ENCODE peak calls at places on chromosome X, in five cellular contexts. J is HCT116, E is HepG2, P is HL-60, I is SK-N-SH. B is an unnamed sample.

GRCh38 chrX:10726647-10727046 is 106.3 kb upstream of the MID1 start:
- DNase-seq in E (no peak), J (no peak), P (no peak), I (no peak), B (no peak)

GRCh38 chrX:53442322-53442631 is 8.1 kb upstream of the HSD17B10 start:
- DNase-seq in J (no peak), E (no peak), I (no peak), P (peak; percentile 82), B (no peak)

GRCh38 chrX:27086221-27086620 is 376.9 kb downstream of the PPP4R3C start:
- DNase-seq in P (no peak), J (no peak), E (no peak), I (no peak), B (no peak)

GRCh38 chrX:146907391-146908240 is 93.1 kb upstream of the CXorf51A start:
- DNase-seq in P (no peak), I (no peak), J (no peak), E (no peak), B (no peak)

GRCh38 chrX:85569691-85570090 is 190.2 kb upstream of the POF1B start:
- DNase-seq in P (no peak), E (no peak), J (no peak), I (no peak), B (no peak)

GRCh38 chrX:23887918-23888317 is 19.8 kb downstream of the APOO start:
- DNase-seq in E (no peak), P (no peak), J (no peak), I (no peak), B (no peak)

GRCh38 chrX:63922221-63922620 is 137.2 kb upstream of the ARHGEF9 start:
- DNase-seq in J (no peak), E (no peak), I (no peak), P (no peak), B (no peak)

GRCh38 chrX:95076449-95076848 is 1402.4 kb downstream of the FAM133A start:
- DNase-seq in I (peak; percentile 0), J (no peak), P (peak; percentile 23), E (peak; percentile 2), B (peak; percentile 63)

GRCh38 chrX:154437398-154437752 is 421 bp downstream of the GDI1 start:
- DNase-seq in E (no peak), P (no peak), I (peak; percentile 73), J (no peak), B (no peak)

GRCh38 chrX:125193921-125194320 is 125.8 kb upstream of the TEX13C start:
- DNase-seq in J (no peak), E (no peak), I (no peak), P (no peak), B (no peak)

GRCh38 chrX:48938721-48939416 is 18.5 kb downstream of the OTUD5 start:
- DNase-seq in P (no peak), I (no peak), E (no peak), J (no peak), B (no peak)

GRCh38 chrX:3811331-3812311 is 98.2 kb upstream of the PRKX start:
- DNase-seq in P (peak; percentile 25), I (peak; percentile 35), J (peak; percentile 6), E (peak; percentile 16), B (peak; percentile 36)

GRCh38 chrX:107629533-107629909 is 1.2 kb downstream of the PRPS1 start:
- DNase-seq in P (peak; percentile 18), I (peak; percentile 25), E (peak; percentile 6), J (no peak), B (peak; percentile 13)

GRCh38 chrX:720858-721257 is 90.3 kb downstream of the SHOX start:
- DNase-seq in P (no peak), E (no peak), J (no peak), I (no peak), B (no peak)

GRCh38 chrX:47650164-47651042 is at the start of gene ELK1:
- DNase-seq in E (peak; percentile 42), J (peak; percentile 93), I (peak; percentile 89), P (peak; percentile 92), B (peak; percentile 94)
- H3K27me3 ChIP-seq in E (no peaks in the 10 kb centered on the region), J (no peaks in the 10 kb centered on the region), I (peaks cover 9% of the 10 kb centered on the region), P (no peaks in the 10 kb centered on the region), B (no peaks in the 10 kb centered on the region)

DNA sequence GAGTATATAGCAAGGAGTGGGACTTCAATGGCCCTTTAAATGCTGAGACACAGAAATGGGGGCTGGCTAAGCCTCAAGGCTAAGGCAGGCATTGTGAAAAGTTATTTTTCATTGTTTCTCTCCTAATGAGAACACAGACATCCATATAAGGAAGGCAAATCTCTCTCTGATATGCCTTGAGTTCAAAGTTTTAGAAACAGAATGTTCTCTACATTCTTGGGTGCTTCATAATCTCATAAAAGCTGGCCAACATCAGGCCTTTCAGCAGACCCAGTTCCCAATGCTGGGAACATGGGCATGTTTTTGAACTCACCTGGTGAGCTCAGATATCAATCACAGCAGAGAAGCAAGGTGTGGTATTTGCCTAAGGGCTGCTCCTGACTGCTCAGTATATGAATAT is 19.4 kb upstream of the RAB40A start:
- DNase-seq in I (no peak), P (no peak), J (no peak), E (no peak), B (no peak)
- TF ChIP-seq POLR2AphosphoS5 in I (no peak), P (no peak), J (no peak), E (no peak), B (no peak)

DNA sequence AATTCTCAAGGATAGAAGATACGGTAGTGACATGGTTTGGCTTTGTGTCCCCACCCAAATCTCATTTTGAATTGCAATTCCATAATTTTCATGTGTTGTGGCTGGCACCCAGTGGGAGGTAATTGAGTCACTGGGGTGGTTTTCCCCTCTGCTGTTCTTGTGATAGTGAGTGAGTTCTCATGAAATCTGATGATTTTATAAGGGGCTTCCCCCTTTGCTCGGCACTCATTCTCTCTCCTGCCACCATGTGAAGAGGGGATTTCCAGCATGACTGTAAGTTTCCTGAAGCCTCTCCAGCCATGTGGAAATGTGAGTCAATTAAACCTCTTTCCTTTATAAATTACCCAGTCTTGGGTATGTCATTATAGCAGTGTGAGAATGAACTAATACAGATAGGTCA is 8.5 kb upstream of the SPANXN4 start:
- DNase-seq in P (no peak), I (no peak), J (no peak), E (no peak), B (no peak)
- TF ChIP-seq REST in P (no peak), I (no peak), J (no peak), E (no peak), B (no peak)

GRCh38 chrX:19204623-19205022 is 82.4 kb upstream of the ADGRG2 start:
- DNase-seq in I (no peak), E (no peak), J (no peak), P (no peak), B (no peak)
- H3K27me3 ChIP-seq in I (no peaks in the 10 kb centered on the region), E (no peaks in the 10 kb centered on the region), J (no peaks in the 10 kb centered on the region), P (no peaks in the 10 kb centered on the region), B (no peaks in the 10 kb centered on the region)

DNA sequence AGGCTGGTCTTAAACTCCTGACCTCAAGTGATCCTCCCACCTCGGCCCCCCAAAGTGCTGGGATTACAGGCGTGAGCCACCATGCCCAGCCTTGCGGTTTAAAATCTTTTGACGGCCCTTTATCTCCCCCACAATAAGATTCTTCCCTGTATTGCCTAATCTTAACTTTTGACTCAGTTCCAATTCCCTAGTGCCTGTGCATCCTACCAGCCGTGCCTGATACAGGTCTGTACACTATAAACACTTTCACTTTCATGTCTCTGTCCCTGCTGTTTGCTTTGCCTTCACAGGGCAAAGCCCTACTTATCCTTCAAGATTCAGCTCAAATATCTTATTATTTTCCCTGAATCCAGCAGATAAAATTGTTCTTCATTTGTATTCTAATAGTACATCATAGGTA is 74.6 kb downstream of the WDR44 start:
- DNase-seq in E (no peak), J (no peak), P (no peak), I (no peak), B (no peak)
- TF ChIP-seq POLR2AphosphoS5 in E (no peak), J (no peak), P (no peak), I (no peak), B (no peak)

GRCh38 chrX:118345401-118346257 is at the start of gene WDR44:
- DNase-seq in P (peak; percentile 94), J (peak; percentile 85), E (peak; percentile 89), I (peak; percentile 88), B (peak; percentile 93)
- TF ChIP-seq REST in P (no peak), J (no peak), E (no peak), I (no peak), B (no peak)

GRCh38 chrX:17748684-17749083 is 11.4 kb downstream of the SCML1 start:
- DNase-seq in I (no peak), E (no peak), J (no peak), P (no peak), B (no peak)

GRCh38 chrX:17747692-17748091 is 10.4 kb downstream of the SCML1 start:
- DNase-seq in I (no peak), J (no peak), E (no peak), P (no peak), B (no peak)

GRCh38 chrX:17744896-17745523 is 7.7 kb downstream of the SCML1 start:
- DNase-seq in E (peak; percentile 81), P (no peak), I (no peak), J (no peak), B (peak; percentile 6)

DNA sequence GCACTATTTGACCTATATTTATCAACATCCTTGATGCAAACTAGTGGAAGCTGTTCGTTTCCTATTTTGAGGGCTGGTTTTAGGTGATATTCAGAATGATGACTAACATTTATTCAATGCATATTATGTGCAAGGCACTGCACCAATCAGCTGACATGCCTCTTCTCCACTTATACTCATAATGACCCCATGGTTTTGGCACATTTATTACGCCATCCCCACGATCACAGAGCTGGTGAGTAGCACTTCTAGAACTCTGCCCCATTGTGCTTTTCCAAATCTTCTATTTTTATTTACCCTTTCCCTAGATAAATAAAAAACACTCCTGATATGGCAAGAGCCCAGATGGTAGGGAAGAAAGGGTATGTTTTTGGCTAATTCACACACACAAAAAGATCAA is 13.1 kb downstream of the SCML1 start:
- DNase-seq in E (no peak), I (no peak), P (no peak), J (no peak), B (no peak)
- H3K27me3 ChIP-seq in E (no peaks in the 10 kb centered on the region), I (no peaks in the 10 kb centered on the region), P (peaks cover 5% of the 10 kb centered on the region), J (no peaks in the 10 kb centered on the region), B (no peaks in the 10 kb centered on the region)

DNA sequence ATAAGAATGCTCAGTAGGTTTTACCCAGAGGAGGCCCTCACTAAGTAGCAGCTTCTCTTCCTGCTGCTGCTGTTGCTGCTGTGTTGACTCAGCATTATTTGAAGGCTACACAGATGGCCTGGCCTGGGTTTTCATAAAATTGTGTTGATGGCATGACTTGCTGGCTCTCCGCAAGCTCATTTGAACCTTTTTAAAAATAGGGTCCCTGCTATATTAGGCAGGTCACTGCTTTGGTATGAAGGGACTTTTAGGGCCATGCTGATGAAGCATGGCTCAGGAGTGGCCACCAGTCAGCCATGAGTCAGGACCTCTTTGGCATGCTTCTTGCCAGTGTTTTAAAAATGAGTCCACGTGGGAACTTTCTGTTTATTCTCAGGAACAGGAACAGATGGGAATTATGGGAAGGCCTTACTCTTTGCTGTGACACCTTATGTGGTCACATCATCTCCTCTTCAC is 128.7 kb downstream of the MID1IP1 start:
- DNase-seq in J (no peak), P (no peak), I (no peak), E (no peak), B (no peak)
- TF ChIP-seq POLR2AphosphoS5 in J (no peak), P (no peak), I (no peak), E (no peak), B (no peak)